ENCODE peak calls at places on chromosomes 12 and 14, in six cellular contexts. W, T, F, G, Y and O are unnamed samples.

GRCh38 chr12:32918890-32919791 is 22.6 kb upstream of the PKP2 start:
- DNase-seq in Y (peak; percentile 21), W (peak; percentile 4), G (no peak), F (no peak), T (peak; percentile 40), O (peak; percentile 33)

GRCh38 chr14:89015016-89015415 is 190.6 kb downstream of the TTC8 start:
- DNase-seq in T (no peak), F (no peak), W (no peak), G (no peak), Y (no peak), O (no peak)

GRCh38 chr14:54354968-54355641 is 41.7 kb upstream of the CDKN3 start:
- DNase-seq in T (no peak), G (no peak), Y (no peak), W (no peak), F (no peak), O (no peak)

GRCh38 chr12:132908145-132909029 is 21.0 kb upstream of the CHFR start:
- DNase-seq in Y (peak; percentile 99), F (peak; percentile 98), G (peak; percentile 87), W (peak; percentile 98), T (peak; percentile 98), O (peak; percentile 94)

GRCh38 chr14:29352681-29353080 is 575.0 kb downstream of the PRKD1 start:
- DNase-seq in F (no peak), T (no peak), G (no peak), Y (no peak), W (no peak), O (no peak)

GRCh38 chr14:89849931-89850330 is 104.6 kb downstream of the EFCAB11 start:
- DNase-seq in G (no peak), W (no peak), T (no peak), F (no peak), Y (no peak), O (no peak)

GRCh38 chr14:93028724-93029076 is 87.0 kb downstream of the ITPK1 start:
- DNase-seq in T (no peak), Y (no peak), F (no peak), G (no peak), W (no peak), O (no peak)

GRCh38 chr12:56688846-56689113 is 696 bp upstream of the PTGES3 start:
- DNase-seq in W (no peak), G (no peak), Y (no peak), F (no peak), T (no peak), O (peak; percentile 67)

DNA sequence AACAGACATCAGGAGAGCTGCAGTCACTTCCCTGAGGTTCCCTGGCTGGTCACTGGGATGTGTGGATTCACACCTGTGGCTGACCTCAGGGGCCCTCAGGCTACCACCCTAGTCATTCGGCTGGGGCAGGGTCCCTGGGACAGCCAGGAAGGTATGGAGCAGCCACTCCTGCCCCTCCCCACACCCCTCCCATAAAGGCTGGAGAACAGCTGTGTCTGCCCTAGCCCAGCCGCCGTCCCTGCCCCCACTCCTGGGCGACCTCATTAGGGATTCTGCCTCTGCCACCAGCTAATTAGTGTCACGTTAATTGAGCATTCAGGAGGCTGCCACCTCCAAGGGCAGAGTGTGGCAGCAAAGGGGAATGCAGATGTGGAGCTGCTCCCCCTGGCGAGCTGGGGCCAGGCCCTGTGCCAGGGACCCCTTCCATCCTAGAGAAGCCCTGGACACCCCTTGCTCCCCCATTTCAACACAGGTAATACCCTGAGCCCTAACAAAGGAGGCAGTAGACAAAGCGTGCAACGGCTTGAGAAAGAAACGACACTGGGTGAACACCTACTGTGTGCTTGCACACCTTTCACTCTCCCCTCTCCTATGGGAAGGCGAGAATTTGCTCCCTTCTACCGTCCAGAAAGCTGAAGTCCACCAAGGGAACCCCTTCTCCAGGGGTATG is 44.9 kb downstream of the FAM222A start:
- DNase-seq in W (no peak), G (no peak), T (peak; percentile 12), F (no peak), Y (no peak), O (no peak)
- TF ChIP-seq CTCF in W (no peak), G (no peak), T (no peak), F (no peak), Y (no peak), O (no peak)

DNA sequence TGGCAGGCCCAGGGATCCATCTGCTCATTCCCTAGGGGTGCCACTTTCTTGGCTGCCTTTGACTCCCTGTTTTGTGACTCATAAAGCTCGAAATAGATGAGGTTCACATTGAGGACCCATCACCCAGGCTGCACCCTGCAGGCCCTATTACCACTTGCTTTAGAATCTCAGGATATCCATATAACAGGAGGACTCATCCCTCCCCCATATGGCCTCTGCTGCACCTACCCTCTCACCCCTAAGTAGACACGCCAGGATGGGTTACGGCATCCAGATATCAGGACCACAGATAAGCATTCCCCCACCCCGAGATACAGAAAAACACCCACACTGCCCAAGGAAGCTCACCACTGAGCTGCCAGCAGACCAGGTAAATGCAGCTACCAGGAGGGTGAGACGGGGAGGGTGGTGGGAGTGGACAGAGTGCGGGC is 155.7 kb downstream of the DPF3 start:
- DNase-seq in Y (no peak), F (no peak), T (no peak), G (no peak), W (no peak), O (no peak)
- TF ChIP-seq CTCF in Y (no peak), F (no peak), T (no peak), G (no peak), W (no peak), O (no peak)

GRCh38 chr12:14811486-14811885 is 2.5 kb downstream of the SMCO3 start:
- DNase-seq in G (no peak), T (no peak), F (no peak), Y (no peak), W (no peak), O (no peak)
- TF ChIP-seq CTCF in G (no peak), T (no peak), F (no peak), Y (no peak), W (no peak), O (no peak)

GRCh38 chr14:74243051-74243450 is 3.8 kb downstream of the VSX2 start:
- DNase-seq in G (no peak), T (no peak), Y (no peak), W (no peak), F (no peak), O (no peak)

GRCh38 chr14:74246561-74246960 is 7.3 kb downstream of the VSX2 start:
- DNase-seq in F (no peak), Y (no peak), T (no peak), G (no peak), W (no peak), O (no peak)

GRCh38 chr14:74245292-74245691 is 6.0 kb downstream of the VSX2 start:
- DNase-seq in Y (no peak), F (no peak), T (no peak), W (no peak), G (no peak), O (no peak)

GRCh38 chr14:74242055-74243042 is 3.1 kb downstream of the VSX2 start:
- DNase-seq in Y (no peak), F (no peak), G (no peak), T (no peak), W (no peak), O (no peak)

DNA sequence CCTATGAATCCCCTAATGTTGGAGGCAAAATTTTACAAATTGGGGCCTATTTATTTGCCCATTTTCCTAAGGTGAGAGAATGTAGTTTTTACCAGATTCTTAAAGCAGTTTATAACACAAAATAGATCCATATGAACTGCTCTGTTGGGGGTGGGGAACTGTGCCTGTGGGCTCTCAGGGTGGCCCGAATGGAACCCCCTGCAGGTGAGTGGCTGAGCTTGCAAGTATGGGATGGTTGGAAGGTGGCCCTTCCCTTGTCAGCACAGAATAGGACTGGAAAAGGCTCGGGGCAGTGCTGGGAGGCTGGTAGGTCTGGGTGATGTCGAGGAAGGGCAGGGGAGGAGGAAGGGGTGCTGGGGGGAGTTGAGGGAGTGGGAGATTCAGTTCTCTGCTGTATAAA is 4.9 kb downstream of the VSX2 start:
- DNase-seq in W (no peak), F (no peak), G (no peak), T (no peak), Y (no peak), O (no peak)
- TF ChIP-seq CTCF in W (no peak), F (no peak), G (no peak), T (no peak), Y (no peak), O (no peak)

GRCh38 chr14:76918751-76919421 is 92.7 kb downstream of the LRRC74A start:
- DNase-seq in Y (no peak), T (peak; percentile 97), W (peak; percentile 42), G (peak; percentile 45), F (peak; percentile 98), O (no peak)
- TF ChIP-seq CTCF in Y (no peak), T (peak; percentile 32), W (no peak), G (no peak), F (peak; percentile 40), O (no peak)

GRCh38 chr12:90953956-90954421 is 987 bp downstream of the CCER1 start:
- DNase-seq in W (no peak), T (no peak), G (no peak), Y (peak; percentile 70), F (no peak), O (no peak)
- TF ChIP-seq CTCF in W (peak; percentile 53), T (no peak), G (peak; percentile 46), Y (peak; percentile 64), F (no peak), O (no peak)

DNA sequence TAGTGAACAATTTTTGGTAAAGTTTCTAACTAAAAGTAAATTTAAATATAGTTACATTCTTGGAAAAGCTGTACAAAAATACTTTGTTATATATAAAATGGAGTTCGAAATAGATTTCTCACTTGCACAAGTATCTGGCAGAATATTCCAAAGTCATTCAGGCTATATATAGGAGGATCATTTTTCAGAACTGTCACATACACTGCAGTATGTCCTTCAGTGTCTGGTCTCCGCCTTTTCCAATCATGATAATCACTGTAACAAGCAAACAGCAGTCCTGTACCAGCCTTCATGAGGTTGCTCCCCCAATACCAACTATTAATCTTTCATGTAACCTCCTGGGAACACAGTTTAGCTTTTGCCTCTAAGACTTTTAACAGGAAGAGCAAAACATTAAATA is 18.6 kb downstream of the TBK1 start:
- DNase-seq in F (no peak), T (no peak), Y (no peak), W (no peak), G (no peak), O (no peak)
- TF ChIP-seq CTCF in F (no peak), T (no peak), Y (no peak), W (no peak), G (no peak), O (no peak)